ENCODE peak calls at places on chromosomes 5 and 9, in six cellular contexts. G is activated CD4-positive, alpha-beta T cell treated with anti-CD3 and anti-CD28 coated beads, Interleukin-2, amount 50 U/mL, for 1 hour; S is brain microvascular endothelial cell; J is IMR-90; K is activated T-helper 9 cell treated with anti-CD3 and anti-CD28 coated beads, Interleukin-2, amount 50 U/mL, for 16 hours; X is colonic mucosa. B is an unnamed sample.

GRCh38 chr9:9924369-9924768 is 688.4 kb downstream of the PTPRD start:
- DNase-seq in G (no peak), S (no peak), J (no peak), K (no peak), X (no peak), B (no peak)

GRCh38 chr5:83518676-83519075 is 47.1 kb downstream of the VCAN start:
- DNase-seq in G (no peak), S (no peak), J (no peak), K (no peak), X (no peak), B (no peak)

GRCh38 chr5:74212336-74212735 is 428.2 kb downstream of the ENC1 start:
- DNase-seq in G (no peak), S (peak), J (peak), K (no peak), X (no peak), B (peak)

GRCh38 chr9:81410201-81410600 is 279.1 kb downstream of the TLE1 start:
- DNase-seq in G (no peak), S (peak), J (peak), K (no peak), X (no peak), B (no peak)

GRCh38 chr9:38233796-38234355 is 158.6 kb upstream of the ALDH1B1 start:
- DNase-seq in G (no peak), S (no peak), J (no peak), K (no peak), X (no peak), B (no peak)

GRCh38 chr9:76400534-76401096 is 6.4 kb upstream of the RFK start:
- DNase-seq in G (no peak), S (no peak), J (peak), K (no peak), X (no peak), B (no peak)

GRCh38 chr9:93826209-93826608 is 128.9 kb downstream of the BARX1 start:
- DNase-seq in G (peak), S (no peak), J (no peak), K (peak), X (peak), B (no peak)

GRCh38 chr9:112065781-112066606 is 109.1 kb downstream of the SUSD1 start:
- DNase-seq in G (no peak), S (peak), J (peak), K (no peak), X (peak), B (no peak)

GRCh38 chr9:74035786-74036185 is 461.3 kb upstream of the RORB start:
- DNase-seq in G (no peak), S (no peak), J (no peak), K (no peak), X (no peak), B (peak)

GRCh38 chr5:172910828-172911627 is 48.2 kb upstream of the RPL26L1 start:
- DNase-seq in G (peak), S (peak), J (peak), K (peak), X (peak), B (peak)

GRCh38 chr5:10689391-10690081 is 71.5 kb downstream of the DAP start:
- DNase-seq in G (no peak), S (peak), J (peak), K (no peak), X (no peak), B (peak)

GRCh38 chr5:65127181-65127901 is 354.4 kb downstream of the ADAMTS6 start:
- DNase-seq in G (no peak), S (peak), J (peak), K (no peak), X (no peak), B (no peak)

GRCh38 chr9:14423816-14424261 is 109.9 kb upstream of the NFIB start:
- DNase-seq in G (no peak), S (peak), J (peak), K (no peak), X (no peak), B (no peak)

GRCh38 chr9:33294670-33295432 is 4.5 kb downstream of the NFX1 start:
- DNase-seq in G (no peak), S (no peak), J (no peak), K (no peak), X (no peak), B (no peak)

GRCh38 chr9:122827759-122828090 is 663 bp downstream of the PDCL start:
- DNase-seq in G (no peak), S (peak), J (peak), K (no peak), X (no peak), B (no peak)

GRCh38 chr5:10250804-10251276 is 760 bp downstream of the CCT5 start:
- DNase-seq in G (no peak), S (no peak), J (peak), K (no peak), X (no peak), B (no peak)

GRCh38 chr9:113417370-113417769 is 6.8 kb downstream of the C9orf43 start:
- DNase-seq in G (no peak), S (no peak), J (no peak), K (no peak), X (no peak), B (peak)

GRCh38 chr5:43396762-43397304 is 15.4 kb downstream of the CCL28 start:
- DNase-seq in G (peak), S (no peak), J (no peak), K (peak), X (peak), B (peak)

GRCh38 chr9:133242991-133243390 is 32.0 kb downstream of the ABO start:
- DNase-seq in G (no peak), S (no peak), J (no peak), K (no peak), X (no peak), B (no peak)

GRCh38 chr9:112028242-112029221 is 131.9 kb downstream of the UGCG start:
- DNase-seq in G (no peak), S (no peak), J (no peak), K (peak), X (no peak), B (no peak)

GRCh38 chr5:145562931-145563330 is 272.2 kb downstream of the PRELID2 start:
- DNase-seq in G (no peak), S (peak), J (no peak), K (no peak), X (no peak), B (peak)

GRCh38 chr5:39980056-39980455 is 555.3 kb upstream of the DAB2 start:
- DNase-seq in G (no peak), S (peak), J (no peak), K (no peak), X (no peak), B (no peak)

GRCh38 chr9:90632680-90633207 is 9.9 kb downstream of the DIRAS2 start:
- DNase-seq in G (no peak), S (no peak), J (no peak), K (no peak), X (no peak), B (no peak)